ENCODE peak calls at places on chromosomes 16 and 17, in eight cellular contexts. J is heart right ventricle, W is Peyer's patch, D is RWPE1, F is WERI-Rb-1, Y is tibial artery, X is substantia nigra, K is IMR-90. L is an unnamed sample.

GRCh38 chr16:3087836-3088235 is 11.3 kb downstream of the ZSCAN10 start:
- DNase-seq in J (peak), W (no peak), D (no peak), F (no peak), Y (no peak), X (no peak), K (no peak), L (no peak)

GRCh38 chr17:68456529-68457167 is 648 bp downstream of the WIPI1 start:
- DNase-seq in J (peak), W (peak), D (peak), F (peak), Y (peak), X (peak), K (peak), L (no peak)

GRCh38 chr16:69924777-69925191 is 26.4 kb upstream of the CLEC18A start:
- DNase-seq in J (peak), W (no peak), D (no peak), F (no peak), Y (peak), X (no peak), K (peak), L (no peak)

GRCh38 chr17:18191967-18192366 is 8.3 kb downstream of the ALKBH5 start:
- DNase-seq in J (no peak), W (no peak), D (no peak), F (no peak), Y (no peak), X (no peak), K (no peak), L (no peak)

GRCh38 chr17:81376946-81377733 is 18.1 kb upstream of the BAHCC1 start:
- DNase-seq in J (no peak), W (no peak), D (no peak), F (no peak), Y (no peak), X (no peak), K (no peak), L (no peak)

GRCh38 chr17:30239089-30239462 is 3.6 kb upstream of the SLC6A4 start:
- DNase-seq in J (no peak), W (no peak), D (no peak), F (peak), Y (no peak), X (no peak), K (no peak), L (no peak)

GRCh38 chr16:1510941-1511351 is 17.8 kb downstream of the TELO2 start:
- DNase-seq in J (no peak), W (no peak), D (no peak), F (no peak), Y (no peak), X (no peak), K (no peak), L (no peak)

GRCh38 chr16:69501956-69502457 is 63.8 kb upstream of the NFAT5 start:
- DNase-seq in J (no peak), W (no peak), D (no peak), F (no peak), Y (no peak), X (no peak), K (no peak), L (no peak)

GRCh38 chr16:56616608-56617211 is 8.3 kb downstream of the MT2A start:
- DNase-seq in J (no peak), W (no peak), D (no peak), F (no peak), Y (no peak), X (no peak), K (no peak), L (no peak)
- H3K27ac ChIP-seq in J (peak), W (peak), D (peak), F (no peak), Y (peak), X (peak), K (peak), L (peak)

GRCh38 chr17:11608396-11608795 is 10.1 kb downstream of the DNAH9 start:
- DNase-seq in J (peak), W (peak), D (no peak), F (no peak), Y (peak), X (peak), K (no peak), L (no peak)
- H3K27ac ChIP-seq in J (no peak), W (peak), D (no peak), F (no peak), Y (no peak), X (no peak), K (no peak), L (no peak)

GRCh38 chr16:68281368-68282063 is 17.2 kb downstream of the SLC7A6 start:
- DNase-seq in J (no peak), W (no peak), D (no peak), F (no peak), Y (no peak), X (no peak), K (no peak), L (no peak)
- H3K27ac ChIP-seq in J (peak), W (no peak), D (no peak), F (no peak), Y (no peak), X (no peak), K (no peak), L (no peak)

GRCh38 chr17:44110011-44110686 is 13.3 kb downstream of the HDAC5 start:
- DNase-seq in J (no peak), W (no peak), D (no peak), F (no peak), Y (no peak), X (no peak), K (no peak), L (no peak)

GRCh38 chr17:44106801-44107200 is 16.6 kb downstream of the HDAC5 start:
- DNase-seq in J (no peak), W (no peak), D (no peak), F (no peak), Y (no peak), X (no peak), K (no peak), L (no peak)

GRCh38 chr17:44110823-44111633 is 12.4 kb downstream of the HDAC5 start:
- DNase-seq in J (peak), W (peak), D (peak), F (peak), Y (peak), X (peak), K (peak), L (no peak)

GRCh38 chr17:44109312-44109630 is 14.2 kb downstream of the HDAC5 start:
- DNase-seq in J (no peak), W (no peak), D (no peak), F (no peak), Y (no peak), X (no peak), K (no peak), L (no peak)

GRCh38 chr17:44108440-44109311 is 14.8 kb downstream of the HDAC5 start:
- DNase-seq in J (peak), W (peak), D (no peak), F (peak), Y (peak), X (peak), K (peak), L (no peak)
- H3K27ac ChIP-seq in J (peak), W (peak), D (peak), F (peak), Y (peak), X (peak), K (peak), L (no peak)

GRCh38 chr17:683499-684254 is 31.0 kb downstream of the VPS53 start:
- DNase-seq in J (no peak), W (no peak), D (no peak), F (no peak), Y (no peak), X (no peak), K (no peak), L (no peak)

GRCh38 chr17:680554-680953 is 34.1 kb downstream of the VPS53 start:
- DNase-seq in J (no peak), W (no peak), D (no peak), F (no peak), Y (no peak), X (no peak), K (no peak), L (no peak)

GRCh38 chr17:683040-683439 is 31.6 kb downstream of the VPS53 start:
- DNase-seq in J (no peak), W (no peak), D (no peak), F (no peak), Y (no peak), X (no peak), K (no peak), L (no peak)

GRCh38 chr17:681738-682137 is 32.9 kb downstream of the VPS53 start:
- DNase-seq in J (no peak), W (no peak), D (no peak), F (no peak), Y (no peak), X (no peak), K (peak), L (no peak)

DNA sequence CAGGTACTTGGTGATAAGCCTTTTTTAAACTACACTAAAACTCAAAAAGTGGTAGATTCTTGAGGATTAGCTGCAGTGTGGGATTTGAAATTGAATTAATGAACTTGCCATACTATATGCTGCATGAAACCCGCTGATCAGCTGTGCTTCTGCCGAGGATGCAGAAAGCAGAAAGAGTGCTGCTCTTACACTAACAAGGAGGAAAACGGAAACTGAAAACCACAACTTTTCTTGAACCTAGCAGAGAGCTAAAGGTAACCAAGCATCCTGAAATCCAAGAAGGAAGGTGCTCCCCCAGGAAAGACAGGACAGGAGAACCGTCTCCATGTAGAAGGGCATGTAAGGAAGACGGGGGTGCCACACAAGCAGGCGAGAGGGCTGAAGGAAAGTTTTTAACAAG is 32.5 kb downstream of the VPS53 start:
- DNase-seq in J (no peak), W (no peak), D (no peak), F (no peak), Y (no peak), X (no peak), K (no peak), L (no peak)
- H3K27ac ChIP-seq in J (no peak), W (no peak), D (no peak), F (no peak), Y (no peak), X (no peak), K (peak), L (no peak)

DNA sequence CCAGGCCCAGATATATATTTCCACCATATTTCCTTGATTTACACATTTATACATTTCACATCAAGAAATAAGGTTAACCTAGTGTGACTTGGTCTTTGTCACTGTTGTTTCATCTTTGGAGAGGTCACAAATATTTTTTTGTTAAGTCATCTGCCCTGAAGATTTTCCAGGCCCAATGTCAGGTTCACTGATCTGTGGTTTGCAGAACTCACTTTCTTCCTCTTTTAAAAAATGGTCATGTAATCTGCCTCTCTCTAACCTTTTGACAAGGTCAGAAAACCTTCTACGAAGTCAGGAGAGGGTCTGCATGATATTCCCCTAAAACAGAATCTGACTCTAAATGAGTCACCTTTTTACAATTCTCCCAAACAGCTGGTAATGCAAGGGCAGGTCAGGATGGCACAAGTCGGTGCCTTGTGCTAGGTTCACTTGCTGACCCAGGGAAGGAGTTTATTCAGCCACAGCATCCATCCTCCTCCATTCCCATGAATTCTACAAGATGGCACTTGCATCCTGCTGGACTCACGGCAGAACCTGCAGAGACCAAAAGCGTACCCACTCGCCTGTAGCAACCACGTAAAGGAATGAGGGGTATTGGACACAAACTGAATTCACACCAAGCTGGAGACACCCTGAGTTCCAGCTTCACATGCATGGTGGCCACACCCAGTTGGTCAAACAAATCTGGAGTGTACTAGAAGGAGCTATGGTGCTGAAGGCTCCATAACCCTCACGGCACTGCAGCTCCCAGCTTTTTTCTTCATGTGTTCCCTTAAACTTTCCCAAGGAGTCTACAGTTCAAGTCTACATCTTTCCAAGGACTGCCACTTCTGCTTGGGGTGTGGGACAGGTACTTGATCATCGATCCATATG is 1.6 kb upstream of the KIAA0513 start:
- DNase-seq in J (no peak), W (no peak), D (no peak), F (no peak), Y (no peak), X (no peak), K (no peak), L (no peak)
- H3K27ac ChIP-seq in J (no peak), W (peak), D (no peak), F (no peak), Y (no peak), X (no peak), K (no peak), L (peak)

DNA sequence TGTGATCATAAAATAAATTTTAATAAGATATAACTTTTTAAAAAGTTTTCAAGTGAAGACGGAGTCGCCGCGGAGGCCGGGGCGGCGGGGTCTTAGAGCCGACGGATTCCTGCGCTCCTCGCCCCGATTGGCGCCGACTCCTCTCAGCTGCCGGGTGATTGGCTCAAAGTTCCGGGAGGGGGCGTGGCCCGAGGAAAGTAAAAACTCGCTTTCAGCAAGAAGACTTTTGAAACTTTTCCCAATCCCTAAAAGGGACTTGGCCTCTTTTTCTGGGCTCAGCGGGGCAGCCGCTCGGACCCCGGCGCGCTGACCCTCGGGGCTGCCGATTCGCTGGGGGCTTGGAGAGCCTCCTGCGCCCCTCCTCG is at the start of gene FOXC2:
- DNase-seq in J (peak), W (peak), D (peak), F (no peak), Y (peak), X (no peak), K (peak), L (no peak)
- H3K27ac ChIP-seq in J (peak), W (peak), D (peak), F (no peak), Y (peak), X (no peak), K (peak), L (peak)